ENCODE peak calls at places on chromosomes 11 and 22, in eight cellular contexts. One of them, this sample, is unnamed.

GRCh38 chr11:87059596-87059995 is 21.9 kb downstream of the TMEM135 start:
- DNase-seq in CD4-positive, alpha-beta T cell: no peak
- DNase-seq in KBM-7: no peak
- DNase-seq in MCF 10A: no peak
- DNase-seq in testis: no peak
- DNase-seq in Right ventricle myocardium superior: no peak
- DNase-seq in CD8-positive, alpha-beta T cell: no peak
- DNase-seq in GM23338: no peak
- DNase-seq in this sample: no peak

GRCh38 chr22:39915295-39915726 is 14.4 kb downstream of the GRAP2 start:
- DNase-seq in GM23338: no peak
- DNase-seq in testis: no peak
- DNase-seq in MCF 10A: no peak
- DNase-seq in CD4-positive, alpha-beta T cell: no peak
- DNase-seq in CD8-positive, alpha-beta T cell: no peak
- DNase-seq in Right ventricle myocardium superior: no peak
- DNase-seq in KBM-7: no peak
- DNase-seq in this sample: no peak

GRCh38 chr11:78715639-78716311 is 141.1 kb upstream of the NARS2 start:
- DNase-seq in Right ventricle myocardium superior: peak
- DNase-seq in KBM-7: peak
- DNase-seq in CD4-positive, alpha-beta T cell: no peak
- DNase-seq in testis: peak
- DNase-seq in GM23338: peak
- DNase-seq in CD8-positive, alpha-beta T cell: peak
- DNase-seq in MCF 10A: peak
- DNase-seq in this sample: peak

GRCh38 chr11:15034687-15035267 is 38.6 kb upstream of the CALCB start:
- DNase-seq in testis: no peak
- DNase-seq in CD8-positive, alpha-beta T cell: no peak
- DNase-seq in CD4-positive, alpha-beta T cell: no peak
- DNase-seq in KBM-7: no peak
- DNase-seq in Right ventricle myocardium superior: no peak
- DNase-seq in GM23338: no peak
- DNase-seq in MCF 10A: no peak
- DNase-seq in this sample: no peak

GRCh38 chr11:13289081-13289480 is 11.5 kb downstream of the BMAL1 start:
- DNase-seq in MCF 10A: peak
- DNase-seq in KBM-7: no peak
- DNase-seq in CD4-positive, alpha-beta T cell: no peak
- DNase-seq in Right ventricle myocardium superior: no peak
- DNase-seq in CD8-positive, alpha-beta T cell: no peak
- DNase-seq in testis: no peak
- DNase-seq in GM23338: peak
- DNase-seq in this sample: peak

GRCh38 chr22:19495562-19496323 is 16.0 kb downstream of the CDC45 start:
- DNase-seq in GM23338: peak
- DNase-seq in CD8-positive, alpha-beta T cell: no peak
- DNase-seq in testis: no peak
- DNase-seq in KBM-7: no peak
- DNase-seq in Right ventricle myocardium superior: no peak
- DNase-seq in CD4-positive, alpha-beta T cell: no peak
- DNase-seq in MCF 10A: peak
- DNase-seq in this sample: peak

GRCh38 chr11:86292912-86293606 is 9.0 kb upstream of the HIKESHI start:
- DNase-seq in Right ventricle myocardium superior: no peak
- DNase-seq in MCF 10A: no peak
- DNase-seq in CD4-positive, alpha-beta T cell: no peak
- DNase-seq in GM23338: no peak
- DNase-seq in CD8-positive, alpha-beta T cell: no peak
- DNase-seq in testis: no peak
- DNase-seq in KBM-7: no peak
- DNase-seq in this sample: no peak

GRCh38 chr22:36144886-36145541 is 15.5 kb downstream of the APOL3 start:
- DNase-seq in CD8-positive, alpha-beta T cell: peak
- DNase-seq in KBM-7: peak
- DNase-seq in CD4-positive, alpha-beta T cell: no peak
- DNase-seq in GM23338: peak
- DNase-seq in MCF 10A: peak
- DNase-seq in testis: peak
- DNase-seq in Right ventricle myocardium superior: peak
- DNase-seq in this sample: peak

GRCh38 chr11:11620251-11620965 is 1.4 kb downstream of the GALNT18 start:
- DNase-seq in KBM-7: peak
- DNase-seq in Right ventricle myocardium superior: peak
- DNase-seq in MCF 10A: peak
- DNase-seq in GM23338: peak
- DNase-seq in CD8-positive, alpha-beta T cell: no peak
- DNase-seq in CD4-positive, alpha-beta T cell: no peak
- DNase-seq in testis: peak
- DNase-seq in this sample: peak

GRCh38 chr11:64696045-64696444 is 27.0 kb downstream of the NRXN2 start:
- DNase-seq in MCF 10A: no peak
- DNase-seq in CD8-positive, alpha-beta T cell: no peak
- DNase-seq in GM23338: no peak
- DNase-seq in testis: no peak
- DNase-seq in CD4-positive, alpha-beta T cell: no peak
- DNase-seq in KBM-7: no peak
- DNase-seq in Right ventricle myocardium superior: no peak
- DNase-seq in this sample: no peak

GRCh38 chr11:47349521-47350095 is 2.9 kb downstream of the MYBPC3 start:
- DNase-seq in Right ventricle myocardium superior: no peak
- DNase-seq in MCF 10A: no peak
- DNase-seq in KBM-7: no peak
- DNase-seq in CD8-positive, alpha-beta T cell: no peak
- DNase-seq in testis: no peak
- DNase-seq in GM23338: no peak
- DNase-seq in CD4-positive, alpha-beta T cell: no peak
- DNase-seq in this sample: no peak

GRCh38 chr11:27319065-27319464 is 44.0 kb downstream of the CCDC34 start:
- DNase-seq in KBM-7: no peak
- DNase-seq in CD4-positive, alpha-beta T cell: no peak
- DNase-seq in MCF 10A: no peak
- DNase-seq in testis: no peak
- DNase-seq in CD8-positive, alpha-beta T cell: no peak
- DNase-seq in Right ventricle myocardium superior: no peak
- DNase-seq in GM23338: no peak
- DNase-seq in this sample: no peak